ENCODE peak calls at places on chromosomes 3 and 15, in eight cellular contexts. N is cardiac muscle cell, D is uterus, V is fibroblast of lung, A is GM12878, P is Peyer's patch, G is body of pancreas, J is A673. B is an unnamed sample.

GRCh38 chr3:180764481-180764880 is 85.2 kb upstream of the CCDC39 start:
- DNase-seq in P (no peak), J (no peak), V (no peak), D (no peak), G (no peak), A (no peak), N (no peak), B (no peak)

GRCh38 chr3:12934431-12934830 is 93.1 kb upstream of the RPL32 start:
- DNase-seq in A (no peak), N (peak; percentile 63), P (no peak), G (peak; percentile 55), V (peak; percentile 77), D (peak; percentile 81), J (no peak), B (no peak)

GRCh38 chr3:36196058-36196457 is 184.2 kb upstream of the STAC start:
- DNase-seq in J (no peak), V (peak; percentile 17), N (no peak), P (no peak), D (no peak), G (no peak), A (no peak), B (peak; percentile 46)

GRCh38 chr3:136207741-136208140 is 11.6 kb upstream of the MSL2 start:
- DNase-seq in J (peak; percentile 43), A (no peak), G (no peak), D (no peak), N (no peak), P (no peak), V (no peak), B (no peak)

GRCh38 chr3:142028174-142028833 is 121.0 kb downstream of the TFDP2 start:
- DNase-seq in A (peak; percentile 71), D (no peak), V (peak; percentile 92), N (peak; percentile 86), G (peak; percentile 20), P (no peak), J (peak; percentile 85), B (peak; percentile 82)

GRCh38 chr3:168398371-168399030 is 302.8 kb upstream of the GOLIM4 start:
- DNase-seq in V (peak; percentile 80), J (no peak), G (no peak), P (no peak), A (no peak), N (peak; percentile 40), D (no peak), B (peak; percentile 15)

GRCh38 chr15:68701886-68702285 is 118.8 kb downstream of the ANP32A start:
- DNase-seq in D (no peak), P (no peak), N (no peak), A (no peak), G (no peak), V (no peak), J (no peak), B (no peak)

GRCh38 chr3:69012111-69012835 is 1.2 kb downstream of the EOGT start:
- DNase-seq in A (no peak), G (peak; percentile 52), N (peak; percentile 49), P (no peak), V (peak; percentile 53), J (no peak), D (peak; percentile 48), B (peak; percentile 82)

GRCh38 chr3:140599496-140599895 is 78.4 kb upstream of the TRIM42 start:
- DNase-seq in N (no peak), V (no peak), P (no peak), A (no peak), G (no peak), D (no peak), J (no peak), B (peak; percentile 91)

GRCh38 chr3:25156526-25157075 is 271.5 kb upstream of the RARB start:
- DNase-seq in J (no peak), V (peak; percentile 92), G (no peak), N (peak; percentile 80), P (no peak), A (no peak), D (peak; percentile 16), B (peak; percentile 61)

GRCh38 chr3:71511446-71511845 is 72.1 kb downstream of the FOXP1 start:
- DNase-seq in G (no peak), N (no peak), A (no peak), D (no peak), P (no peak), J (no peak), V (no peak), B (no peak)

GRCh38 chr3:71509024-71509423 is 74.5 kb downstream of the FOXP1 start:
- DNase-seq in D (no peak), J (no peak), V (peak; percentile 82), N (no peak), G (no peak), P (no peak), A (no peak), B (no peak)

GRCh38 chr3:71512000-71512399 is 71.5 kb downstream of the FOXP1 start:
- DNase-seq in G (no peak), P (peak; percentile 60), N (no peak), A (no peak), V (no peak), J (no peak), D (no peak), B (no peak)

GRCh38 chr3:71511037-71511436 is 72.5 kb downstream of the FOXP1 start:
- DNase-seq in G (no peak), A (no peak), D (no peak), V (peak; percentile 99), N (peak; percentile 87), P (no peak), J (no peak), B (peak; percentile 58)

DNA sequence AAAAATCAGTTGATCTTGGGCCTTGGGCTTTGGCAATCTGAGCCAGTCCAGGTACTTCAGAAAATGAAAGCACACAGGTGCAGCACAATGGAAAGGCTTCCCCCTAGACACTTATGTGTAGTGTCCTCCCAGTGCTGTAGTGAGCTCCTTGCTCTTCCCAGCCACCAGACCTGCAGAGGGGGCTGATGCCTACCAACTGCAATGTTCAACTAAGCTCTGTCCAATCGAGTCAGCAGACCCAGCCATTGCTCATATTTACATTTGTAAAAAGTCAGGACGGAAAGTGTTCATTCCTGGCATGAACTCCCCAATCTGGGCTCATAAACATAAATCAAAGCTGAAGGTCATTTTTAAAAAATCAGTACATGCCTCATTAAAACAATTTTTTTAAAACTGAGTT is 73.0 kb downstream of the FOXP1 start:
- DNase-seq in A (no peak), J (no peak), G (no peak), N (peak; percentile 61), P (no peak), D (no peak), V (peak; percentile 87), B (no peak)
- TF ChIP-seq CTCF in A (no peak), J (no peak), G (no peak), N (peak; percentile 26), P (no peak), D (no peak), V (peak; percentile 31), B (no peak)

DNA sequence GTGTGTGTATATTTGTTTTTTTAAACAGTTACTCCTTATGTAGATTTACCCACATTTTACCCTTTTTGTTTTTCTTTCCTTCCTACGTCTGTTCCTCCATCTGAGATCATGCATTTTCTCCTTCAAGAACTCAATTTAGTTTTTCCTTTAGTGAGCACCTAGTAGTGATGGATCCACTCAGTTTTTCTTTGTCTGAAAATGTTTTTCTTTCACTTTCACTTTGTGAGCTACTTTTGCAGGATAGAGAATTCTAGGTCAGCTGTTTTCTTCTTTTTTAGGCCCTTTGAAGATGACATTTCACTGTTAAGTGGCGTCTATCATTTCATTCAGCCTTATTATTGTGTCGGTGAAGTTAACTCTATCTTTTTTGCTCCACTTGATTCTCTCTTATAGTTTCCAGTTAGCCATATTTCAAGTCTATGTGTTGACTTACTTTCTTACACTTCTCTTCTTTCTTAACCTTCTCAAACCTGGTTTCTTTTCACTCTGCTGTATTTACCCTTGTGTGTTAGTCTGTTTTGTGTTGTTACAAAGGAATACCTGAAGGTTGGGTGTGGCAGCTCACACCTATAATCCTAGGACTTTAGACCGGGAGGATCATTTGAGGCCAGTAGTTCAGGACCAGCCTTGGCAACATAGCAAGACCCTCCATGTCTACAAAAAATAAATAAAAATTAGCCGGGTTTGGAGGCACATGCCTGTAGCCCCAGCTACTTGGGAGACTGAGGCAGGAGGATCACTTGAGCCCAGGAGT is 55.8 kb downstream of the PRKCI start:
- DNase-seq in J (no peak), V (no peak), G (no peak), D (no peak), N (no peak), P (no peak), A (no peak), B (no peak)
- H3K36me3 ChIP-seq in J (peaks cover 23% of the 10 kb centered on the region), V (peaks cover 2% of the 10 kb centered on the region), G (no peaks in the 10 kb centered on the region), D (no peaks in the 10 kb centered on the region), N (peaks cover 10% of the 10 kb centered on the region), P (peaks cover 23% of the 10 kb centered on the region), A (no peaks in the 10 kb centered on the region), B (peaks cover 3% of the 10 kb centered on the region)

GRCh38 chr15:63194291-63194681 is 4.9 kb downstream of the RAB8B start:
- DNase-seq in G (no peak), J (no peak), V (no peak), P (no peak), D (no peak), N (no peak), A (no peak), B (no peak)
- H3K4me3 ChIP-seq in G (no peak overlapping the region), J (no peak overlapping the region), V (peak overlapping the region; percentile 35), P (peak overlapping the region; percentile 27), D (no peak overlapping the region), N (no peak overlapping the region), A (peak overlapping the region; percentile 96), B (no peak overlapping the region)

GRCh38 chr15:65847977-65848376 is 21.3 kb upstream of the RAB11A start:
- DNase-seq in P (no peak), J (no peak), V (no peak), D (no peak), A (no peak), N (no peak), G (no peak), B (no peak)
- TF ChIP-seq CTCF in P (no peak), J (no peak), V (no peak), D (no peak), A (no peak), N (no peak), G (no peak), B (no peak)

GRCh38 chr3:45479627-45480026 is 91.3 kb downstream of the LARS2 start:
- DNase-seq in A (no peak), J (peak; percentile 17), P (no peak), N (peak; percentile 85), G (no peak), V (peak; percentile 94), D (no peak), B (peak; percentile 70)
- H3K36me3 ChIP-seq in A (peaks cover 11% of the 10 kb centered on the region), J (no peaks in the 10 kb centered on the region), P (peaks cover 21% of the 10 kb centered on the region), N (peaks cover 12% of the 10 kb centered on the region), G (no peaks in the 10 kb centered on the region), V (no peaks in the 10 kb centered on the region), D (no peaks in the 10 kb centered on the region), B (peaks cover 1% of the 10 kb centered on the region)

GRCh38 chr3:127134887-127135240 is 58.1 kb upstream of the PRR23E start:
- DNase-seq in V (no peak), G (no peak), A (no peak), N (no peak), D (no peak), J (no peak), P (no peak), B (no peak)

GRCh38 chr3:127135241-127136023 is 57.5 kb upstream of the PRR23E start:
- DNase-seq in P (no peak), A (no peak), G (no peak), N (peak; percentile 32), V (peak; percentile 42), J (peak; percentile 37), D (peak; percentile 43), B (no peak)

GRCh38 chr3:127137113-127137512 is 55.8 kb upstream of the PRR23E start:
- DNase-seq in G (peak; percentile 30), A (no peak), N (no peak), P (no peak), J (no peak), V (no peak), D (no peak), B (no peak)

GRCh38 chr3:127136706-127137105 is 56.2 kb upstream of the PRR23E start:
- DNase-seq in P (no peak), N (no peak), D (no peak), A (no peak), J (no peak), G (no peak), V (no peak), B (no peak)

GRCh38 chr3:127136024-127136600 is 56.8 kb upstream of the PRR23E start:
- DNase-seq in A (no peak), V (no peak), J (no peak), P (no peak), G (no peak), N (no peak), D (no peak), B (no peak)
- H3K4me3 ChIP-seq in A (no peak overlapping the region), V (no peak overlapping the region), J (peak overlapping the region; percentile 37), P (peak overlapping the region; percentile 36), G (no peak overlapping the region), N (no peak overlapping the region), D (no peak overlapping the region), B (no peak overlapping the region)